ENCODE peak calls at places on chromosomes 6 and 20, in ten cellular contexts. V is upper lobe of right lung, P is aorta, Y is Karpas-422, L is body of pancreas, G is heart right ventricle, Z is H9, S is small intestine, A is SJCRH30, J is gastrocnemius medialis. B is an unnamed sample.

GRCh38 chr6:43090557-43090952 is 14.4 kb downstream of the PTK7 start:
- DNase-seq in V (no peak), P (no peak), Y (no peak), L (no peak), G (no peak), Z (peak), S (no peak), A (no peak), J (no peak), B (no peak)

GRCh38 chr20:3586111-3586510 is 77.1 kb downstream of the GFRA4 start:
- DNase-seq in V (no peak), P (no peak), Y (no peak), L (no peak), G (no peak), Z (no peak), S (no peak), A (no peak), J (no peak), B (no peak)

GRCh38 chr20:50534567-50534966 is 24.4 kb downstream of the PTPN1 start:
- DNase-seq in V (no peak), P (no peak), Y (no peak), L (no peak), G (no peak), Z (no peak), S (no peak), A (no peak), J (peak), B (no peak)

GRCh38 chr6:35771343-35771627 is 5.1 kb upstream of the CLPSL2 start:
- DNase-seq in V (peak), P (no peak), Y (no peak), L (no peak), G (no peak), Z (no peak), S (no peak), A (no peak), J (no peak), B (no peak)

GRCh38 chr20:62122659-62123449 is 579 bp downstream of the LSM14B start:
- DNase-seq in V (peak), P (peak), Y (peak), L (peak), G (peak), Z (no peak), S (peak), A (peak), J (peak), B (no peak)

GRCh38 chr6:16979677-16980076 is 122.2 kb upstream of the STMND1 start:
- DNase-seq in V (no peak), P (no peak), Y (no peak), L (no peak), G (no peak), Z (no peak), S (no peak), A (no peak), J (no peak), B (no peak)

GRCh38 chr6:47034421-47034820 is 7.7 kb downstream of the ADGRF1 start:
- DNase-seq in V (no peak), P (no peak), Y (no peak), L (no peak), G (no peak), Z (no peak), S (no peak), A (peak), J (no peak), B (no peak)

GRCh38 chr6:67935976-67936477 is 699.1 kb upstream of the ADGRB3 start:
- DNase-seq in V (no peak), P (no peak), Y (no peak), L (no peak), G (no peak), Z (no peak), S (no peak), A (no peak), J (no peak), B (no peak)

GRCh38 chr6:16741112-16742016 is 19.9 kb downstream of the ATXN1 start:
- DNase-seq in V (no peak), P (no peak), Y (no peak), L (no peak), G (no peak), Z (no peak), S (no peak), A (no peak), J (no peak), B (no peak)

DNA sequence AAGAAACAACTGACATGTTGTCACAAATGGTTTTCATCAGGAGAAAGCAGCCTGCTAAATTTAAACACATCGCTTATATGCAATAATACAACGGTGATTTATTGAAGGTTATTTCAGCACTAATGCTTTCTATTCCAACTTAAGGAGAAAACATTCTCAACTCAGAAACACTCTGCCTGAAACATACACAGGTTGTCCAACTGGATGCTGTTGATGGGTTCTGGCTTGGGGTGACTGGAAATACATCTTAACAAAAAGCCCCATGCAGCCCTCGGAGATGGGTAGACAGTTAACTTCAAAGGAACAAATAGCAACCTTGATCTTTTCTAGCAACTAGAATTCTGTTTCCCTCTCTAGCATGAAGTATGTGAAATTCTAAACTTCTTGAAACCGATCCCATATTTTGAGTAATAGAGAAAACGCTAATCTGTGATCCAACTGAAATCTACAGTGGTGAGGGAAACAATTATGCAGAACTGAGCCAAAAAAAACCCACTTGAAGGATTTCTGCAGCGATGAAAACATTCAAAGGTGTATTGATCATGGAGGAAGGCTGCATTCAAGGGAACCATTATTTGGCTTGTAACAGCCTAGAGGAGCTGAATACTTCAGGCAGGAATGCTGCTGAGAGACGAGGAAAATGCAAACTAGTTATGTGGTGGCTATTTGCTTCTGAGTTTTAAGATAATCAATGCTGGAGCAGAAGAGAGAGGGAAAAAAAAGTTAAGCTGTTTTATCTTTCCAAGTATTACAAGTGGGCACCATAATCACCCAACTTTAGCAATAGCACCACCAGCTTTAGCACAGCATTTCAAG is 6.9 kb downstream of the ZMYND8 start:
- DNase-seq in V (no peak), P (no peak), Y (no peak), L (no peak), G (no peak), Z (no peak), S (no peak), A (no peak), J (no peak), B (no peak)
- H3K27ac ChIP-seq in V (peak), P (peak), Y (peak), L (peak), G (peak), Z (peak), S (no peak), A (no peak), J (peak), B (peak)

DNA sequence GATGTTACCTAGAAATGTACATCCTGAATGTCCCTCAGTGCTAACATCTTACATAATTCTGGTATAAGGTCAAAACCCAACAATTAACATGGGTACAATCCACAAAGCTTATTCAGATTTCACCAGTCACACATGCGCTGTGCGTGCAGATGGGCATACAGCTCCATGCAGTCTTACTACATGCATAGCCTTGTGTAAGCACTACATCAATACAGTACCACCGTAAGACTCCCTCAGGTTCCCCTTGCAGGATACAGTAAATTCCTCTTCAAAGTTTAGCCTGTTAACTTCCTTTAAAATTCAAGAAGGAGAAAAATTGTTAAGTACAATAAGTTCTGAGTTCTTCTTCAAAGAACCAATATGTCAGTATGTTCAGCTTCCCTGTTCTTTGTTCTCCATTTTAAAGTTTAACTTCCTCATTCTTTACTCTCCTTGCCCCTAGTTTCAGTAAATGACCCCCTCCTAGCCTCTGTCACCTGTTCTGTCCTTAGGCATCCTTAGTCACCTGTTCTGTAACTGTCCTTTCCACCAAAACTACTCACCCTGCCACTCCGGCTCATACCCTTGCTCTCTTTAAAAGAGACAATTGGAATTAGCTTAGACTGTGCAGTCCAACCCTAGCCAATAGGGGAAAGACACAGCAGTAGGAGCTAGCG is 119.4 kb downstream of the DTNBP1 start:
- DNase-seq in V (no peak), P (no peak), Y (no peak), L (no peak), G (no peak), Z (no peak), S (no peak), A (no peak), J (no peak), B (no peak)
- H3K27ac ChIP-seq in V (no peak), P (no peak), Y (no peak), L (no peak), G (no peak), Z (no peak), S (no peak), A (no peak), J (no peak), B (no peak)

DNA sequence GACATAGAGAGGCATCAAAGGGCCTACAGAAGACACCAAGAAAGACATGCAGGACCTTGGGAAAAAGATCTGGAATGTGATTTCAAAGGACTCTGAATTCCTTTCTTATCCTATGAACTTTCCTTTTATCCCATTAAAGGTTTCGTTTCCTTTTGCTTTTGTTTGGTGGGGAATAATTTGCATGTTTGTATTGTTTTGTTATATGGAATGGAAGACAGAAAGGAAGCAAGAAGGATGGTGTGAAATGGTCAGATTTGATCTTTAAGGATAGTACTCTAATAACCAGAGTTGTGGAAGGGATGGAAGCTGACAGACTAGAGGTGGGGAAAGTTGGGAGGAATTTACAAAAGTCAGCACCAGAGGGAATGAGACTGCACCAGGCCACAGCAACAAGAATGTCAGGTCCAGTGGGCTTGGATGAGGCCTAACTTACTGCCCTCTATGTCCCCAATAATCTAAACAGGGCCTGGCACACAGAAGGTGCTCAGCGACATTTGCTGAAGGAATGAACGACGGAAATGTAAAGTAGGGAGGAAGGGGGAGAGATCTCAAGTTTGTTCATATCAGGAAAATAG is 173.7 kb downstream of the FOXA2 start:
- DNase-seq in V (no peak), P (no peak), Y (no peak), L (no peak), G (no peak), Z (no peak), S (no peak), A (no peak), J (no peak), B (no peak)
- H3K27ac ChIP-seq in V (peak), P (no peak), Y (no peak), L (peak), G (no peak), Z (no peak), S (no peak), A (no peak), J (no peak), B (no peak)

GRCh38 chr6:152576525-152576924 is 60.6 kb downstream of the SYNE1 start:
- DNase-seq in V (no peak), P (no peak), Y (no peak), L (no peak), G (no peak), Z (no peak), S (no peak), A (no peak), J (no peak), B (no peak)
- H3K27ac ChIP-seq in V (peak), P (no peak), Y (no peak), L (no peak), G (no peak), Z (no peak), S (no peak), A (no peak), J (no peak), B (no peak)

DNA sequence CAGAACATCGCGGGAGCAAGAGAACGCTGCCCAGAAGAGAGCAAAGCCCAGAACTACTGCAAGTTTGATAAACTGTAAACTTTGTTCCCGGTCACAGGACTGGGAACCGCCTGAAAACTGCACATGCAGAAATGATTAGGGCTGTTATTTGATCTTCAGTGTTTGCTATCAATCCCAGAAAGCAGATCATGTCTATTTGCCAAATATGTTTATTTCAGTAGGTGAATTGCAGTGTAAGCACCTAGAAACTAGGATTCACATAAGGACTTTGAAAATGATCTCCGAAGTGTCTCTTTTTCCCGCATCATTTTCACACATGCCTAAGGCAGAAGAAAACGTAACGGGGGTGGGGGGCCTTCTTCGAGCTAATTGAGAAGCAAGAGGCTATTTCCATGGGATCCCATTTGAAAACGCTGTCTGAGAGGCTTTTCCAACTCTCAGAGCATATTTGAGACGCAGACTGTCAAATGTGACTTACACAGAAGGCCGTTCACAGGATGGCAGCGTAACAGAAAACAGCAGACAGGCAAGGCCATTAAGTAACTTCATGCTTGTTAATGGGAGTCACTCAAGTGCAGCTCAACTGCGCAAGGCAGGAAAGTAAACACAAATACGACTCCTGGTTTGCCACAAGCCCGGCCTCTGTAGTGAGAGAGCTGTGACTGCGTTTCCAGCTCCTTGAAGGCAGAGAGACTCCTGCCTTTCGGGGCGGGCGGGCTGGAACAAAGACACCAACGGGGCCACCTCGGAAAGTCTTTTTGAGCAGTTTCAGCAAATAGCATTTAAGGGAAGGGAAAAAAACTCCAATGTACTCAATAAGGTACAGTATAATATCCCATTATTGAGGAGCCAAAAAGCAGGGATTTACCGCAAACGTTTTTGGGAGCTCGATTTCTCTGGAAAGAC is 144.7 kb upstream of the ZNF217 start:
- DNase-seq in V (peak), P (no peak), Y (no peak), L (peak), G (peak), Z (peak), S (peak), A (peak), J (peak), B (no peak)
- H3K27ac ChIP-seq in V (peak), P (no peak), Y (no peak), L (peak), G (peak), Z (peak), S (peak), A (peak), J (peak), B (peak)

GRCh38 chr6:98945311-98946005 is 2.3 kb downstream of the FBXL4 start:
- DNase-seq in V (no peak), P (no peak), Y (peak), L (no peak), G (no peak), Z (no peak), S (no peak), A (no peak), J (no peak), B (no peak)
- H3K27ac ChIP-seq in V (no peak), P (no peak), Y (peak), L (no peak), G (no peak), Z (no peak), S (no peak), A (no peak), J (no peak), B (no peak)

GRCh38 chr6:14038636-14039035 is 78.9 kb upstream of the CD83 start:
- DNase-seq in V (no peak), P (no peak), Y (no peak), L (no peak), G (no peak), Z (no peak), S (no peak), A (no peak), J (no peak), B (no peak)
- H3K27ac ChIP-seq in V (no peak), P (no peak), Y (no peak), L (no peak), G (no peak), Z (no peak), S (no peak), A (no peak), J (no peak), B (no peak)

GRCh38 chr6:37137201-37137880 is 32.6 kb upstream of the PIM1 start:
- DNase-seq in V (no peak), P (peak), Y (no peak), L (no peak), G (no peak), Z (no peak), S (no peak), A (peak), J (no peak), B (no peak)

GRCh38 chr6:37136821-37137200 is 33.1 kb upstream of the PIM1 start:
- DNase-seq in V (no peak), P (no peak), Y (no peak), L (no peak), G (no peak), Z (no peak), S (no peak), A (no peak), J (no peak), B (no peak)

GRCh38 chr6:37135835-37136694 is 33.9 kb upstream of the PIM1 start:
- DNase-seq in V (no peak), P (no peak), Y (no peak), L (no peak), G (no peak), Z (no peak), S (peak), A (no peak), J (no peak), B (no peak)

GRCh38 chr6:37139223-37139962 is 30.6 kb upstream of the PIM1 start:
- DNase-seq in V (no peak), P (no peak), Y (no peak), L (no peak), G (no peak), Z (no peak), S (no peak), A (no peak), J (no peak), B (no peak)

GRCh38 chr6:37137881-37138568 is 31.9 kb upstream of the PIM1 start:
- DNase-seq in V (no peak), P (no peak), Y (no peak), L (no peak), G (no peak), Z (peak), S (peak), A (no peak), J (no peak), B (no peak)
- H3K27ac ChIP-seq in V (no peak), P (peak), Y (no peak), L (peak), G (no peak), Z (peak), S (no peak), A (peak), J (no peak), B (no peak)

DNA sequence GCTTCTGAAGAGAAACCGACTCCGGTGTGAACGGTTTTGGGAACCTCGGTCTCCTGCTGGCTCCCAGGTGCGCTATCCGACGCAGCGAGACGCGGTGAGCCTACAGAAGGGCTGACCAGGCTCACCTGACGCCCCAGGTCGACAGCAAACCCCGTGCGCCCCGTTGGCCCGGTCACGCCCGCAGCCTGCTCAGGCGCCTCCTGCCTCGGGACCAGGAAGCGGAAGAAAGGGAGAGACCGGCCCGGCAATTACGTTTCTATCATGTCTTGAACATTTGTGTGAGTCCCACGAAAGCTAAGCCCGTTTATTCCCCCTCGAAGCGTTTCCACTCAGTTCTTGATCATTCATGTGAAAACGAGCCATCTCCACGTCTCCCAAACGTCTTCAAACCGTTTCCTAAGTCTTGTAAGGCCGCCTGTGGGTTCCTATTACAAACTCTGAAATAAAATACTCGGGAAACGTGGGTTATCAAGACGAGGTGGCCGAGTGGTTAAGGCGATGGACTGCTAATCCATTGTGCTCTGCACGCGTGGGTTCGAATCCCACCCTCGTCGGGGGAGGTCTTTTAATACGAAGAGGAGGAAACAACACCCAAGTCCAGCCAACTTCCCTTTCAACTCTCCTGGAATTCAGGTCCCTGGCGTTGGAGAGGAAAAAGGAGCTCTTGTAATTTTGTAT is 150.5 kb upstream of the PRSS16 start:
- DNase-seq in V (peak), P (peak), Y (no peak), L (peak), G (no peak), Z (peak), S (peak), A (no peak), J (no peak), B (no peak)
- H3K27ac ChIP-seq in V (no peak), P (no peak), Y (no peak), L (no peak), G (no peak), Z (no peak), S (no peak), A (no peak), J (no peak), B (no peak)

B was measured in caudate nucleus.